ENCODE peak calls at places on chromosomes 2 and 18, in six cellular contexts. K, O, I, B, L and Y are unnamed samples.
A peak's percentile ranks its signal among the peaks of the same experiment; 100 is the strongest.

GRCh38 chr2:202136526-202136925 is 63.5 kb downstream of the KIAA2012 start:
- DNase-seq in I (no peak), L (no peak), K (no peak), O (no peak), B (no peak), Y (no peak)

GRCh38 chr2:224126001-224126400 is 86.9 kb upstream of the SERPINE2 start:
- DNase-seq in I (no peak), K (peak; percentile 70), B (no peak), O (no peak), L (no peak), Y (no peak)

GRCh38 chr2:238573916-238574315 is 147.2 kb downstream of the ASB1 start:
- DNase-seq in B (peak; percentile 55), L (no peak), I (no peak), K (no peak), O (no peak), Y (no peak)

GRCh38 chr18:12271376-12272235 is 17.4 kb downstream of the CIDEA start:
- DNase-seq in K (peak; percentile 70), I (peak; percentile 69), L (peak; percentile 69), B (peak; percentile 91), O (peak; percentile 42), Y (no peak)

GRCh38 chr2:84924173-84925106 is 19.0 kb downstream of the TMSB10 start:
- DNase-seq in L (peak; percentile 82), I (no peak), B (peak; percentile 36), O (no peak), K (no peak), Y (no peak)

GRCh38 chr2:219433666-219434467 is 776 bp upstream of the SPEG start:
- DNase-seq in K (no peak), I (no peak), O (no peak), L (peak; percentile 42), B (peak; percentile 94), Y (no peak)

GRCh38 chr2:230748087-230748486 is 35.4 kb downstream of the CAB39 start:
- DNase-seq in I (no peak), L (no peak), O (no peak), K (no peak), B (no peak), Y (peak; percentile 22)

GRCh38 chr2:170639635-170640034 is 75.5 kb upstream of the SP5 start:
- DNase-seq in B (no peak), K (no peak), O (no peak), L (no peak), I (no peak), Y (no peak)

GRCh38 chr2:16816522-16816921 is 150.9 kb upstream of the CYRIA start:
- DNase-seq in L (no peak), O (no peak), K (no peak), B (no peak), I (no peak), Y (no peak)

GRCh38 chr18:39724652-39725051 is 2159.1 kb upstream of the CELF4 start:
- DNase-seq in O (no peak), K (no peak), L (no peak), I (no peak), B (no peak), Y (peak; percentile 12)

GRCh38 chr18:65175681-65176080 is 575.1 kb upstream of the CDH7 start:
- DNase-seq in B (no peak), K (no peak), O (no peak), I (no peak), L (no peak), Y (no peak)

GRCh38 chr18:49094979-49095632 is 144.3 kb upstream of the SMAD7 start:
- DNase-seq in I (no peak), O (no peak), B (no peak), L (no peak), K (no peak), Y (peak; percentile 16)

GRCh38 chr18:36348971-36349417 is 51.5 kb downstream of the FHOD3 start:
- DNase-seq in B (no peak), L (no peak), I (no peak), K (no peak), O (no peak), Y (no peak)

GRCh38 chr2:228767196-228767595 is 503.9 kb downstream of the PID1 start:
- DNase-seq in O (no peak), L (no peak), B (no peak), K (no peak), I (no peak), Y (no peak)

GRCh38 chr2:100818606-100819364 is 1.2 kb upstream of the NPAS2 start:
- DNase-seq in K (peak; percentile 68), O (no peak), B (peak; percentile 85), L (no peak), I (peak; percentile 73), Y (peak; percentile 26)

GRCh38 chr2:46992776-46993175 is 77.2 kb upstream of the MCFD2 start:
- DNase-seq in I (no peak), O (no peak), K (no peak), L (no peak), B (no peak), Y (no peak)

GRCh38 chr2:85763831-85764230 is 10.0 kb downstream of the ATOH8 start:
- DNase-seq in I (no peak), L (no peak), B (no peak), O (no peak), K (no peak), Y (no peak)

GRCh38 chr2:237453671-237454070 is 33.4 kb upstream of the MLPH start:
- DNase-seq in B (no peak), L (no peak), O (no peak), I (no peak), K (no peak), Y (no peak)

GRCh38 chr2:237457388-237457941 is 29.6 kb upstream of the MLPH start:
- DNase-seq in I (no peak), K (no peak), O (no peak), L (no peak), B (no peak), Y (no peak)

GRCh38 chr2:237458519-237458918 is 28.5 kb upstream of the MLPH start:
- DNase-seq in I (no peak), L (no peak), K (no peak), O (no peak), B (no peak), Y (no peak)

GRCh38 chr2:237455764-237456163 is 31.3 kb upstream of the MLPH start:
- DNase-seq in I (no peak), O (no peak), L (no peak), K (no peak), B (no peak), Y (no peak)

GRCh38 chr2:237456200-237456731 is 30.8 kb upstream of the MLPH start:
- DNase-seq in I (peak; percentile 86), O (no peak), K (peak; percentile 79), L (no peak), B (peak; percentile 93), Y (no peak)
- H3K27ac ChIP-seq in I (peak overlapping the region; percentile 54), O (no peak overlapping the region), K (peak overlapping the region; percentile 39), L (no peak overlapping the region), B (peak overlapping the region; percentile 32), Y (no peak overlapping the region)

DNA sequence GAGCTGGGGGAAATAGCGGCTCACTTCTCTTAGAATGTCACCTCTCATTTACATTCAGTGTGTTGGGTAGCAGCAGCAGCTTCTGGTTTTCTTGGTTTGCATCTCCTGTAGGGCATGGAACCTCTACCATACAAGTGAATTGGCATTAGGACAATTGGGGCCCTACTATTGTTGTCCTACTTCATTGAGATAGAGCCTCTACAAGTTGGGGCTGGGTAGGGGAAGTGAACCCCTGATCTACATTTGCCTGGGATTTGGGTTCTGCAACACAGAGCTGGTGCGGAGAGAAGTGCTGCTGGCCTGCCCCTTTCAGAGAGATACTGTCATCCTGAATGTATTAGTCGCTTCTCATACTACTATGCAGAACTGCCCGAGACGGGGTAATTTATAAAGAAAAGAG is 391.6 kb upstream of the HS6ST1 start:
- DNase-seq in L (no peak), K (no peak), O (no peak), I (peak; percentile 11), B (no peak), Y (no peak)
- H3K27ac ChIP-seq in L (no peak overlapping the region), K (no peak overlapping the region), O (no peak overlapping the region), I (no peak overlapping the region), B (no peak overlapping the region), Y (no peak overlapping the region)

GRCh38 chr2:179417436-179417949 is 152.9 kb upstream of the SESTD1 start:
- DNase-seq in B (no peak), I (no peak), L (no peak), O (no peak), K (no peak), Y (no peak)
- H3K27ac ChIP-seq in B (no peak overlapping the region), I (no peak overlapping the region), L (no peak overlapping the region), O (no peak overlapping the region), K (no peak overlapping the region), Y (no peak overlapping the region)

GRCh38 chr18:13539050-13539449 is 187.3 kb downstream of the FAM210A start:
- DNase-seq in O (no peak), I (peak; percentile 71), K (no peak), L (peak; percentile 40), B (no peak), Y (no peak)
- H3K27ac ChIP-seq in O (peak overlapping the region; percentile 46), I (peak overlapping the region; percentile 55), K (peak overlapping the region; percentile 32), L (no peak overlapping the region), B (peak overlapping the region; percentile 38), Y (no peak overlapping the region)

DNA sequence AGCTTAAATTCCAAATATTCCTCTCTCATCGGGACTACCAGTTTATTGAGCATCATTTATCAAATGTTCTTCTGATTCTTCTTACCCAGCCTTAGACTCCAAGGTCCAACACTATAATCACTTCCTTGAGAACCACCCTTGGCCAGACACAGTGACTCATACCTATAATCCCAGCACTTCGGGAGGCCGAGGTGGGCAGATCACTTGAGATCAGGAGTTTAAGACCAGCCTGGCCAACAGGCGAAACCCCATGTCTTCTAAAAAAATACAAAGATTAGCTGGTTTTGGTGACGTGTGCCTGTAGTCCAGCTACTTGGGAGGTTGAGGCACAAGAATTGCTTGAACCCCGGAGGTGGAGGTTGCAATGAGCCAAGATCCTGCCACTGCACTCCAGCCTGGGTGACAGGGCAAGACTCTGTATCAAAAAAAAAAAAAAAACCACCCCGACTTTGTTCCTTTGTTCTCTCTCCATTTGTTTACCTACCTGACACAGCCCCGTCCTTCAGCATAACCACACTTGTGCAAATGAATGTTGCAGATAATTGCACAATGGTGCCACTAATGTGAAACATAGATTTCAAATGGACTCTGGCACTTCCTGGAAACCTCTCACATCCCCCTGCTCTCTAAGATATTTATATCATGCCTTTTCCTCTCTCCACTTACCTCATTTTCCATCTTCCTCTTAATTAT is 38.9 kb upstream of the LPIN2 start:
- DNase-seq in L (no peak), B (no peak), K (no peak), O (no peak), I (no peak), Y (peak; percentile 41)
- H3K27ac ChIP-seq in L (no peak overlapping the region), B (no peak overlapping the region), K (no peak overlapping the region), O (no peak overlapping the region), I (no peak overlapping the region), Y (peak overlapping the region; percentile 22)

GRCh38 chr2:196331143-196331542 is 159.8 kb upstream of the STK17B start:
- DNase-seq in L (no peak), O (no peak), I (no peak), K (no peak), B (no peak), Y (no peak)
- H3K27ac ChIP-seq in L (no peak overlapping the region), O (no peak overlapping the region), I (peak overlapping the region; percentile 12), K (peak overlapping the region; percentile 66), B (no peak overlapping the region), Y (no peak overlapping the region)